ENCODE peak calls at places on chromosomes 6 and 20, in four cellular contexts. W, V, Z and N are unnamed samples.

GRCh38 chr20:36318166-36318565 is 12.0 kb downstream of the DLGAP4 start:
- DNase-seq in W (no peak), Z (no peak), V (no peak), N (no peak)

GRCh38 chr6:108592371-108593337 is 31.9 kb downstream of the FOXO3 start:
- DNase-seq in Z (peak), W (peak), V (peak), N (peak)

GRCh38 chr20:63011798-63012197 is 5.0 kb upstream of the BHLHE23 start:
- DNase-seq in V (no peak), W (no peak), Z (no peak), N (no peak)

GRCh38 chr20:51276331-51276730 is 253.4 kb upstream of the KCNG1 start:
- DNase-seq in W (no peak), Z (no peak), V (no peak), N (peak)

GRCh38 chr6:3324262-3324942 is 65.7 kb downstream of the PSMG4 start:
- DNase-seq in V (peak), W (peak), Z (peak), N (peak)

GRCh38 chr6:57173056-57173885 is 1.1 kb downstream of the BAG2 start:
- DNase-seq in V (peak), Z (peak), W (no peak), N (peak)

GRCh38 chr20:34888468-34888867 is 12.1 kb downstream of the ACSS2 start:
- DNase-seq in Z (no peak), V (no peak), W (no peak), N (no peak)

GRCh38 chr6:142605922-142606321 is 304.1 kb downstream of the ADGRG6 start:
- DNase-seq in W (no peak), Z (peak), V (peak), N (peak)

GRCh38 chr6:25369450-25370086 is 90.4 kb downstream of the CARMIL1 start:
- DNase-seq in Z (peak), V (no peak), W (no peak), N (no peak)

GRCh38 chr20:38460040-38460623 is 12.5 kb upstream of the RALGAPB start:
- DNase-seq in Z (peak), W (no peak), V (peak), N (peak)

GRCh38 chr6:31495580-31495979 is 2.4 kb upstream of the MICB start:
- DNase-seq in V (peak), W (no peak), Z (peak), N (peak)
- H3K4me3 ChIP-seq in V (no peak), W (no peak), Z (no peak), N (peak)

GRCh38 chr20:14741616-14742015 is 404.2 kb upstream of the FLRT3 start:
- DNase-seq in V (no peak), W (no peak), Z (no peak), N (no peak)
- TF ChIP-seq CTCF in V (no peak), W (no peak), Z (no peak), N (no peak)

GRCh38 chr6:111997078-111997862 is 56.6 kb upstream of the CCN6 start:
- DNase-seq in Z (peak), W (peak), V (peak), N (peak)
- H3K4me3 ChIP-seq in Z (no peak), W (no peak), V (no peak), N (no peak)

GRCh38 chr6:43386492-43386891 is 17.0 kb upstream of the ZNF318 start:
- DNase-seq in W (no peak), V (no peak), Z (no peak), N (no peak)
- TF ChIP-seq CTCF in W (no peak), V (no peak), Z (no peak), N (no peak)